ENCODE peak calls at places on chromosome 14, in four cellular contexts. V is psoas muscle, B is lower leg skin, X is cardiac muscle cell. R is an unnamed sample.

GRCh38 chr14:89249296-89249565 is 167.8 kb downstream of the FOXN3 start:
- DNase-seq in V (no peak), B (no peak), X (no peak), R (no peak)

GRCh38 chr14:31489680-31490079 is 1.8 kb upstream of the GPR33 start:
- DNase-seq in V (no peak), B (no peak), X (no peak), R (no peak)

GRCh38 chr14:83757896-83758295 is 1772.0 kb upstream of the FLRT2 start:
- DNase-seq in V (no peak), B (no peak), X (no peak), R (no peak)

GRCh38 chr14:103286460-103286859 is 47.6 kb upstream of the EIF5 start:
- DNase-seq in V (no peak), B (no peak), X (no peak), R (no peak)

GRCh38 chr14:77320238-77320935 is at the start of gene POMT2:
- DNase-seq in V (peak; percentile 96), B (peak; percentile 92), X (peak; percentile 96), R (peak; percentile 95)

GRCh38 chr14:24145700-24146621 is at the start of gene PSME2:
- DNase-seq in V (no peak), B (no peak), X (no peak), R (no peak)

GRCh38 chr14:55707365-55707804 is 127.4 kb downstream of the KTN1 start:
- DNase-seq in V (no peak), B (no peak), X (peak; percentile 29), R (no peak)

GRCh38 chr14:72741836-72742681 is 151.8 kb downstream of the DPF3 start:
- DNase-seq in V (no peak), B (peak; percentile 6), X (peak; percentile 39), R (peak; percentile 10)

GRCh38 chr14:53894456-53894855 is 62.2 kb downstream of the BMP4 start:
- DNase-seq in V (no peak), B (no peak), X (no peak), R (no peak)

GRCh38 chr14:68710776-68711175 is 82.1 kb downstream of the ZFP36L1 start:
- DNase-seq in V (no peak), B (no peak), X (no peak), R (no peak)
- TF ChIP-seq CTCF in V (no peak), B (no peak), X (no peak), R (no peak)

GRCh38 chr14:68283378-68284123 is 464.0 kb downstream of the RAD51B start:
- DNase-seq in V (peak; percentile 62), B (peak; percentile 34), X (no peak), R (no peak)
- TF ChIP-seq CTCF in V (no peak), B (no peak), X (no peak), R (no peak)

DNA sequence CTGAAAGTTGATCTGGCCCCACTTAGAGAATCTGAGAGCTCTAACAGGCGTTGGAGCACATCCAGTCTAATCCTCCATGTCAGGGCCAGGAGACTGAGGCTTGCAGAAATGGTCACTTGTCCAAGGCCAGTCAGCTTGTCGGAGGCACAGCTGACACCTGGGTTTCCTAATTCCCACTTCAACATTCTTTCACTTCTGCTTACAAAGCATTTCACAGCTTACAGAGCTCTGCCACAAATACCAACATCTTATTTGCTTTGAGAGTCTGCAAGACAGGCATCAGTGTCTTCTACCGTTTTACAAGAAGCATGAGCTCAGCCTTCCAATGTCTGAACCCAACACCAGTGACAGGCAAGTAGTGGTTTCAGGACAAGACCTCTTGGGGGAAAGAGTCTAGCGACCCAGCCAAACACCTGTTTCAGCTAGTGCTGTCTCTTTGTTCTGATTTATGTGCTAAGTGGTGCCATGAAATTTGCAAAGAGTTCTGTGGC is 31.8 kb downstream of the ISCA2 start:
- DNase-seq in V (no peak), B (no peak), X (no peak), R (no peak)
- TF ChIP-seq CTCF in V (no peak), B (no peak), X (no peak), R (no peak)

DNA sequence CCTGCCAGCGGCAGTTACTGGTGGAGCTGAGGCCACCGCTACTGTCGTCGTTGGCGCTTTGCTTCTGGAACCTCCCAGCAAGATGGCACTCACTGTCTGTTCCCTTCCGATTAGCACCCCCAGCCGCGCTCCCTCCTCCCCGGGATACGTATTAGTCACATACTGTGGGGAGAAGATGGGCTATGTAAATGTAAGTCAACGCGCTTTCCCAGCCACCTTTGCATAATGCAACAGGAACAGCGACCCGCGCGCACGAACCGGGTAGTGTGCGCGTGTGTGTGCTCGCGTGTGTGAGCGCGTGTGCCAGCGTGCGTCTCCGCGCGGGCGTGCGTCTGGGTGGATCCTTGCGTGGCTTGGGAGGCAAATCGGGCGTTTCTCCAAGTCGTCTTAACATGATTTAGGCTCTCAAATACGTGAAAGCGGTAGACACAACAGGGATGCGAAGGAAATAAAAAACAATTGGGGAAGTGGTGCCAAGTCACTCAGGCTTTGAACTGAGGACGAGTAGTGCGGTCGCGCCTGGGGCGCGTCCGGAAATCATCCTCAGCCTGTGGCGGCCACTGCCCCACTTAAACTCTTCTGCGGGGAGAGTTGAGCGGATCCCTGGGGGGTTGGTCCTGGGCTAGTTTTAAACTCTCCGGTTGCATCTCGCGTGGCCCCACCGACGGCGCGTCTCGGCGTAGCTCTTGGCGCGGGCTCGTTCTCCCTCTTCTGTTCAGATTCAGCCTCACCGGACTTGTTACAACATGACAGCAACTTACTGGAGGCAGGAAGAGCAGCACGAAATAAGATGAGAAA is 1.8 kb downstream of the FLRT2 start:
- DNase-seq in V (peak; percentile 79), B (peak; percentile 66), X (peak; percentile 53), R (peak; percentile 40)
- TF ChIP-seq CTCF in V (peak; percentile 11), B (no peak), X (peak; percentile 57), R (peak; percentile 9)

GRCh38 chr14:66111891-66112290 is 374.3 kb upstream of the CCDC196 start:
- DNase-seq in V (no peak), B (no peak), X (no peak), R (no peak)

GRCh38 chr14:66104486-66104885 is 381.7 kb upstream of the CCDC196 start:
- DNase-seq in V (no peak), B (no peak), X (no peak), R (no peak)

GRCh38 chr14:66105819-66106218 is 380.4 kb upstream of the CCDC196 start:
- DNase-seq in V (no peak), B (no peak), X (no peak), R (no peak)

GRCh38 chr14:66114071-66114470 is 372.1 kb upstream of the CCDC196 start:
- DNase-seq in V (no peak), B (no peak), X (no peak), R (no peak)

DNA sequence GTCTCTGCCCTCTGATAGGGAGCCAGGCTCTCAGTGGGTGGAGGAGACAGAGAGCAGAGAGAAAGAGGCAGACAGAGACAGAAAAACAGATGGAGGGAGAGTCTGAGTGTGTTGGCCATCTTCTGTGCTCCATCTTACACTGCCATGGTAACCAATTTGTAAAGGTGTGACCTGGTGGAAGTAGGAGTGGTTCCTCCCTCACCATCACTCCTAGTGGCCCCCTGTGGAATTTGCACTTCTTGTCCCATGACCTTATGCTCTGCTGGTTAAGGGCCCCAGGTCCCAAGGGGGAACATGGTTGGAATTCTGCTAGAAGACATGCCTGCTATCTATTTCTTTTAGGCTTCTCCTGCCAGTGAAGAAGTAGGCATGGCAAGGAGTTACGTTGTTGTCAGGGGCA is 376.7 kb upstream of the CCDC196 start:
- DNase-seq in V (no peak), B (no peak), X (no peak), R (no peak)
- TF ChIP-seq CTCF in V (no peak), B (no peak), X (no peak), R (peak; percentile 24)

R was measured in endothelial cell.